ENCODE peak calls at places on chromosomes 13 and 19, in four cellular contexts. Y, X, W and B are unnamed samples. For H3K4me1, the result is how much of the 10 kb centered on the place peaks cover.

GRCh38 chr19:5677597-5677996 is 2.7 kb downstream of the MICOS13 start:
- DNase-seq in Y (no peak), X (no peak), W (no peak), B (no peak)

GRCh38 chr13:94479559-94480095 is at the start of gene DCT:
- DNase-seq in Y (no peak), X (no peak), W (no peak), B (no peak)

GRCh38 chr13:111904701-111905608 is 162.0 kb upstream of the SOX1 start:
- DNase-seq in Y (peak), X (no peak), W (no peak), B (peak)

GRCh38 chr13:107669356-107669755 is 546.0 kb downstream of the LIG4 start:
- DNase-seq in Y (no peak), X (no peak), W (no peak), B (no peak)

GRCh38 chr13:107209811-107210210 is 641.9 kb upstream of the ARGLU1 start:
- DNase-seq in Y (no peak), X (no peak), W (no peak), B (no peak)

GRCh38 chr19:7088999-7089398 is 19.5 kb downstream of the ZNF557 start:
- DNase-seq in Y (no peak), X (no peak), W (no peak), B (no peak)

GRCh38 chr19:56566904-56567273 is 379 bp upstream of the ZNF470 start:
- DNase-seq in Y (peak), X (peak), W (peak), B (no peak)

GRCh38 chr19:44729516-44730033 is 18.9 kb upstream of the BCL3 start:
- DNase-seq in Y (no peak), X (no peak), W (no peak), B (no peak)

GRCh38 chr13:97116754-97117153 is 105.4 kb upstream of the MBNL2 start:
- DNase-seq in Y (no peak), X (no peak), W (no peak), B (no peak)

GRCh38 chr19:38596057-38596981 is 21.4 kb downstream of the MAP4K1 start:
- DNase-seq in Y (peak), X (peak), W (no peak), B (no peak)

GRCh38 chr13:62119739-62120700 is 704.4 kb upstream of the PCDH20 start:
- DNase-seq in Y (no peak), X (no peak), W (no peak), B (no peak)

GRCh38 chr19:47095707-47096704 is 17.6 kb downstream of the ZC3H4 start:
- DNase-seq in Y (peak), X (peak), W (peak), B (no peak)

GRCh38 chr19:45501730-45502014 is 3.4 kb downstream of the PPM1N start:
- DNase-seq in Y (no peak), X (no peak), W (no peak), B (no peak)

GRCh38 chr19:35248310-35249145 is at the start of gene LSR:
- DNase-seq in Y (peak), X (peak), W (peak), B (peak)

GRCh38 chr19:58350871-58351557 is 2.3 kb downstream of the A1BG start:
- DNase-seq in Y (no peak), X (no peak), W (no peak), B (no peak)

GRCh38 chr13:112457485-112457884 is 81.3 kb downstream of the SPACA7 start:
- DNase-seq in Y (no peak), X (peak), W (no peak), B (no peak)

GRCh38 chr13:49403966-49404365 is 39.9 kb downstream of the CAB39L start:
- DNase-seq in Y (no peak), X (no peak), W (no peak), B (no peak)

GRCh38 chr13:109243311-109243951 is 543.0 kb downstream of the IRS2 start:
- DNase-seq in Y (no peak), X (no peak), W (no peak), B (no peak)

GRCh38 chr19:39768334-39768733 is 10.3 kb upstream of the LEUTX start:
- DNase-seq in Y (no peak), X (no peak), W (no peak), B (no peak)

GRCh38 chr19:9009935-9010651 is at the start of gene MUC16:
- DNase-seq in Y (no peak), X (no peak), W (no peak), B (no peak)

GRCh38 chr19:49150106-49150943 is 4.9 kb downstream of the HRC start:
- DNase-seq in Y (peak), X (peak), W (peak), B (peak)

GRCh38 chr13:110109910-110110309 is 197.0 kb downstream of the COL4A1 start:
- DNase-seq in Y (peak), X (peak), W (no peak), B (no peak)

GRCh38 chr13:25249001-25249543 is 38.2 kb downstream of the MTMR6 start:
- DNase-seq in Y (no peak), X (no peak), W (no peak), B (no peak)

GRCh38 chr13:89574077-89574476 is 1773.4 kb upstream of the MIR17HG start:
- DNase-seq in Y (no peak), X (no peak), W (no peak), B (no peak)

GRCh38 chr13:28324181-28324789 is 170.6 kb downstream of the FLT1 start:
- DNase-seq in Y (peak), X (peak), W (no peak), B (no peak)

GRCh38 chr19:43574424-43575155 is 737 bp downstream of the XRCC1 start:
- DNase-seq in Y (no peak), X (no peak), W (no peak), B (no peak)

GRCh38 chr19:4977299-4978174 is 8.6 kb downstream of the KDM4B start:
- DNase-seq in Y (peak), X (no peak), W (no peak), B (no peak)

GRCh38 chr13:59771272-59771671 is 392.5 kb downstream of the DIAPH3 start:
- DNase-seq in Y (no peak), X (no peak), W (no peak), B (no peak)

GRCh38 chr19:42122691-42123607 is 9.3 kb downstream of the POU2F2 start:
- DNase-seq in Y (no peak), X (no peak), W (no peak), B (no peak)
- TF ChIP-seq CTCF in Y (no peak), X (no peak), W (no peak), B (no peak)

DNA sequence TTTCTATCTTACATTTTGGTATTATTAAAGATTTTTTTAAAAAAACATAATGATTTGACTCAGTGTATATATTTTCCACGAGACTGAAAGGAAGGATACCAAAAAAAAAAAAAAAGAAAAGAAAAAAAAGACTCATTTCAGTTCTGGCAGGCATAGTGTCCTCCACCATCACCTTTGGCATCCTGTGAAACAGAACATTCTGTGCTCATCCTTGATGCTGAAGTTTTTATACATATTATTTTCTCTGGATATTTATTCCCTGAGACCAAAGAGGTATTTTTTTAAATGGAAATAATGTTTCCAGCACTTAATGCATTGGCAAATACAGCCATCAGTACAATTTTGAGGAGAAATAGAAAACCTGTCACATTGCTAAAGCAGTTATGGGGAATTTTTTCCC is 312.3 kb downstream of the DNAJC15 start:
- DNase-seq in Y (no peak), X (no peak), W (no peak), B (no peak)
- H3K4me3 ChIP-seq in Y (no peak), X (no peak), W (no peak), B (no peak)

DNA sequence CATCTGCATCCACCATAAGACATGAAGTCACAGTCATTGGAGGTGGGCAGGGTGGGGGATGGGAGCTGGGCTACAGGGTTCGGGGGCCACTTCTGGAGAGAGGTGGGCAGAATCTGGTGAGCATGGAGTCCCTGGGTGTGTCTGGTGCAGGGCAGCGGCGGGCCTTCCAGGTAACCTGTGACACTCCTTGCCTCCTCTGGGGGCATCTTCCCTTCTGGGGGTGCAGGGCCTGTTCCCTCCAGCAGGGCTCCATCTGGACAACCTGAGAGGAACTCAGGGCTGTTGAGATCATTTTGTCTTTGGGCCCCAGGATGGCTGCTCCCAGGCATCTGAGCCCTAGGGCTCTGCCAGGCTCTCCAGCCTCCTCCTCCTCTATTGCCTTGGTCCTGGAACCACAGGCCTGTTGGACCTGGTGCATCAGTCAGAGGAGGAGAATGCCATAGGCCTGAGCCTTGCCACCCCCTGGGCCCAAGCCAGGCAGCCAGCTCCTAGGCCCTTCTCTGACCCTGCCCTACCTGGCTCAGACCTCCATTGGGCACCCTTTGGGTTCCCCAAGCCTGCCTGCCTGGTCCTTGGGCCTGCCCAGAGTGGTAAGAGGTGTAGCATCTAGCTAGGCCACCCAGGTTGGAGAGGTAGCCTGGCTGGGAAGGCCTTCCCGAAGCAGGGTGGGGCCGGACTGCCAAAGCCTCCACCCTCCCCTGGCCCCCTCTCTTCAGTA is 13.4 kb downstream of the LYL1 start:
- DNase-seq in Y (no peak), X (no peak), W (no peak), B (peak)
- H3K4me1 ChIP-seq in Y (under half), X (under half), W (under half), B (under half)

DNA sequence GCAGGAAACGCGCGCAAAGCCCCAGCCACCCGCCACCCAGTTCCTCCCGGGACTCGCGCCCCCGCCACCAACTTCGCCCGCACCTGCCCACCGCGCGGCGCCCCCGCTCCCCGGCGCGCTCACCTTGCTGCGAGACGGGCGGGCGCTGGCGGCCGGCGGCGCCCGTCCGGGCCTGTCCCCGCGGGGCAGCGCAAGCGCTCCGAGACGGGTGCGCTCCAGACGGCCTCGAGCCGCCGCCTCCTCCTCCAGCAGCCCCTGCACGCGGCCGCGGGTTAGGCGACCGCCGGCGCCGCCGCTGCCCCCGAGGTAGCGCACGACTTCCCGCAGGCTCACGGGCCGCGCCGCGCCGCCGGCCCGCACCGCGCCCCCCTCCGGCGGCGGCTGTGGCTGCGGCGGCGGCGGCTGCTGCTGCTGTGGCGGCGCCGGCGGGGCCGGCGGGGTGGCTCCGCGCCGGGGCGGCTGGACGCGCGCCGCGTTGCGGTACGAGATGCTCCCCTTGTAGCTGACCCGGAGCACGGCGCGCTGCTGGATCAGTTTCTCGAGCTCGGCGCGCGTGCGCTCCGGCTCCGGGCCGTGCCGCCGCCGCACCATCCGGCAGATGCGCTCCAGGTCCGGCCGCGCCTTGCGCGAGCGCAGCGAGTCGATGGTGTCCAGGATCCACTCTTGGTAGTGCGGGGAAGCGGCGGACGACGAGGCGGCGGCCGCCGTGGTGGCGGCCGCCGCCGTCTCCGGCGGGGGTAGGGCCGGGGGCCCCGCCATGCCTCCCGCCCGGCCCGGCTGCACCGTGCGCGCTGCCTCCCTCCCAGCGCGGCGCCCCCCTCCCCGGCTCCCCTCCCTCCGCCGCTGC is 666 bp downstream of the SAMD1 start:
- DNase-seq in Y (no peak), X (no peak), W (no peak), B (no peak)
- TF ChIP-seq CTCF in Y (no peak), X (no peak), W (no peak), B (peak)

DNA sequence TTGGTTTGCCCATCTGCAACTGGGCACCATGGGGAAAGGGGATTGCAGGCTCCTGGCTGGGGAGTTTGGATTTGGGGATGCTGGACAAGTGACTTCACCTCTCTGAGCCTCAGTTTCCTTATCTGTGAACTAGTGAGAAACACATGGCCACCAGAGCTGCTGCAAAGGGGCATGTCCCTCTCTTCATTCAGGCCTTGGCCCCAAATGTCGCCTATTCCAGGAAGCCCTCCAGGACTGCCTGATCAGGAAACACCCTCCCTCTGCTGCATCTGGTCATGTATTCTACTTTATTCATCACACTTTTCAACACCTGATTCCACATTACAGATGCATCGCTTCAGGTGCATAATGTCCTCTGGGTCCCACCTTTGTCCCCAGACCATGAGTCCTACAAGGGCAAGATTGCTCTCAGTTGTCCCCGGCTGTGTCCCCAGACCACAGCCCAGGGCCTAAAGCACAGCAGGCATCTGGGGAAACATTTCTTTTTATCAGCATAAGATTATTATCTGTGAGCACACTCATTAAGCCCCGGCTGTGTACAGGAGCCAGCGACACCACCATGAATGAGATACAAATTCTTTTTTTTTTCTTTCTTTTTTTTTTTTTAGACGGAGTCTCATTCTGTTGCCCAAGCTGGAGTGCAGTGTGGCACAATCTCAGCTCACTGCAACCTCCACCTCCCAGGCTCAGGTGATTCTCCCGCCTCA is 37.5 kb downstream of the ARRDC2 start:
- DNase-seq in Y (no peak), X (no peak), W (no peak), B (no peak)
- H3K4me3 ChIP-seq in Y (peak), X (no peak), W (peak), B (no peak)